ENCODE peak calls at places on chromosomes 16 and 17, in eight cellular contexts. One of them, this sample, is unnamed. For H3K9me3 and H3K4me1, the result is how much of the 10 kb centered on the place peaks cover.

GRCh38 chr16:89393731-89394406 is 96.5 kb downstream of the ANKRD11 start:
- DNase-seq in breast epithelium: no peak
- DNase-seq in heart left ventricle: peak
- DNase-seq in sigmoid colon: peak
- DNase-seq in left ventricle myocardium inferior: peak
- DNase-seq in hepatocyte: no peak
- DNase-seq in kidney: peak
- DNase-seq in effector memory CD4-positive, alpha-beta T cell: no peak
- DNase-seq in this sample: no peak

GRCh38 chr16:57377080-57377841 is 5.0 kb downstream of the CX3CL1 start:
- DNase-seq in breast epithelium: peak
- DNase-seq in heart left ventricle: no peak
- DNase-seq in sigmoid colon: no peak
- DNase-seq in left ventricle myocardium inferior: no peak
- DNase-seq in hepatocyte: peak
- DNase-seq in kidney: no peak
- DNase-seq in effector memory CD4-positive, alpha-beta T cell: no peak
- DNase-seq in this sample: no peak

GRCh38 chr16:75416904-75417565 is 16.3 kb downstream of the CFDP1 start:
- DNase-seq in breast epithelium: no peak
- DNase-seq in heart left ventricle: no peak
- DNase-seq in sigmoid colon: no peak
- DNase-seq in left ventricle myocardium inferior: no peak
- DNase-seq in hepatocyte: no peak
- DNase-seq in kidney: no peak
- DNase-seq in effector memory CD4-positive, alpha-beta T cell: no peak
- DNase-seq in this sample: no peak

GRCh38 chr17:49589556-49589885 is 13.8 kb downstream of the NXPH3 start:
- DNase-seq in breast epithelium: peak
- DNase-seq in heart left ventricle: no peak
- DNase-seq in sigmoid colon: peak
- DNase-seq in left ventricle myocardium inferior: no peak
- DNase-seq in hepatocyte: no peak
- DNase-seq in kidney: no peak
- DNase-seq in effector memory CD4-positive, alpha-beta T cell: no peak
- DNase-seq in this sample: no peak

GRCh38 chr16:65793781-65794180 is 572.7 kb upstream of the CDH5 start:
- DNase-seq in breast epithelium: no peak
- DNase-seq in heart left ventricle: no peak
- DNase-seq in sigmoid colon: no peak
- DNase-seq in left ventricle myocardium inferior: no peak
- DNase-seq in hepatocyte: no peak
- DNase-seq in kidney: no peak
- DNase-seq in effector memory CD4-positive, alpha-beta T cell: no peak
- DNase-seq in this sample: no peak

GRCh38 chr16:74035816-74036215 is 260.8 kb upstream of the PSMD7 start:
- DNase-seq in breast epithelium: no peak
- DNase-seq in heart left ventricle: no peak
- DNase-seq in sigmoid colon: no peak
- DNase-seq in left ventricle myocardium inferior: no peak
- DNase-seq in hepatocyte: peak
- DNase-seq in kidney: no peak
- DNase-seq in effector memory CD4-positive, alpha-beta T cell: no peak
- DNase-seq in this sample: no peak

GRCh38 chr17:8123695-8124349 is at the start of gene HES7:
- DNase-seq in breast epithelium: no peak
- DNase-seq in heart left ventricle: no peak
- DNase-seq in sigmoid colon: peak
- DNase-seq in left ventricle myocardium inferior: no peak
- DNase-seq in hepatocyte: peak
- DNase-seq in kidney: peak
- DNase-seq in effector memory CD4-positive, alpha-beta T cell: no peak
- DNase-seq in this sample: no peak

GRCh38 chr16:85428168-85428898 is 184.8 kb upstream of the GSE1 start:
- DNase-seq in breast epithelium: no peak
- DNase-seq in heart left ventricle: peak
- DNase-seq in sigmoid colon: peak
- DNase-seq in left ventricle myocardium inferior: peak
- DNase-seq in hepatocyte: no peak
- DNase-seq in kidney: peak
- DNase-seq in effector memory CD4-positive, alpha-beta T cell: no peak
- DNase-seq in this sample: peak

GRCh38 chr16:54072237-54072636 is 214.3 kb downstream of the IRX3 start:
- DNase-seq in breast epithelium: no peak
- DNase-seq in heart left ventricle: no peak
- DNase-seq in sigmoid colon: no peak
- DNase-seq in left ventricle myocardium inferior: no peak
- DNase-seq in hepatocyte: no peak
- DNase-seq in kidney: no peak
- DNase-seq in effector memory CD4-positive, alpha-beta T cell: no peak
- DNase-seq in this sample: no peak

GRCh38 chr17:69047368-69048263 is 13.1 kb downstream of the ABCA9 start:
- DNase-seq in breast epithelium: no peak
- DNase-seq in heart left ventricle: peak
- DNase-seq in sigmoid colon: peak
- DNase-seq in left ventricle myocardium inferior: peak
- DNase-seq in hepatocyte: peak
- DNase-seq in kidney: peak
- DNase-seq in effector memory CD4-positive, alpha-beta T cell: no peak
- DNase-seq in this sample: peak

GRCh38 chr17:1343554-1343953 is 56.5 kb downstream of the YWHAE start:
- DNase-seq in breast epithelium: no peak
- DNase-seq in heart left ventricle: no peak
- DNase-seq in sigmoid colon: no peak
- DNase-seq in left ventricle myocardium inferior: no peak
- DNase-seq in hepatocyte: no peak
- DNase-seq in kidney: no peak
- DNase-seq in effector memory CD4-positive, alpha-beta T cell: no peak
- DNase-seq in this sample: no peak

GRCh38 chr17:66260688-66261087 is 31.5 kb upstream of the APOH start:
- DNase-seq in breast epithelium: no peak
- DNase-seq in heart left ventricle: no peak
- DNase-seq in sigmoid colon: no peak
- DNase-seq in left ventricle myocardium inferior: no peak
- DNase-seq in hepatocyte: no peak
- DNase-seq in kidney: no peak
- DNase-seq in effector memory CD4-positive, alpha-beta T cell: no peak
- DNase-seq in this sample: no peak

GRCh38 chr16:9362050-9362449 is 270.6 kb downstream of the HAPSTR1 start:
- DNase-seq in breast epithelium: no peak
- DNase-seq in heart left ventricle: no peak
- DNase-seq in sigmoid colon: no peak
- DNase-seq in left ventricle myocardium inferior: no peak
- DNase-seq in hepatocyte: no peak
- DNase-seq in kidney: no peak
- DNase-seq in effector memory CD4-positive, alpha-beta T cell: no peak
- DNase-seq in this sample: no peak

GRCh38 chr17:77489898-77490265 is 349.1 kb downstream of the SEC14L1 start:
- DNase-seq in breast epithelium: no peak
- DNase-seq in heart left ventricle: peak
- DNase-seq in sigmoid colon: peak
- DNase-seq in left ventricle myocardium inferior: peak
- DNase-seq in hepatocyte: no peak
- DNase-seq in kidney: peak
- DNase-seq in effector memory CD4-positive, alpha-beta T cell: no peak
- DNase-seq in this sample: peak

GRCh38 chr16:86509759-86510464 is 415 bp upstream of the FOXF1 start:
- DNase-seq in breast epithelium: no peak
- DNase-seq in heart left ventricle: no peak
- DNase-seq in sigmoid colon: peak
- DNase-seq in left ventricle myocardium inferior: peak
- DNase-seq in hepatocyte: peak
- DNase-seq in kidney: peak
- DNase-seq in effector memory CD4-positive, alpha-beta T cell: no peak
- DNase-seq in this sample: no peak

GRCh38 chr16:80449332-80449731 is 91.5 kb upstream of the DYNLRB2 start:
- DNase-seq in breast epithelium: no peak
- DNase-seq in heart left ventricle: no peak
- DNase-seq in sigmoid colon: no peak
- DNase-seq in left ventricle myocardium inferior: no peak
- DNase-seq in hepatocyte: no peak
- DNase-seq in kidney: no peak
- DNase-seq in effector memory CD4-positive, alpha-beta T cell: no peak
- DNase-seq in this sample: no peak

GRCh38 chr17:10875984-10876555 is 38.2 kb upstream of the PIRT start:
- DNase-seq in breast epithelium: no peak
- DNase-seq in heart left ventricle: no peak
- DNase-seq in sigmoid colon: no peak
- DNase-seq in left ventricle myocardium inferior: no peak
- DNase-seq in hepatocyte: peak
- DNase-seq in kidney: peak
- DNase-seq in effector memory CD4-positive, alpha-beta T cell: no peak
- DNase-seq in this sample: peak

GRCh38 chr17:27568216-27568615 is 62.8 kb upstream of the LGALS9 start:
- DNase-seq in breast epithelium: no peak
- DNase-seq in heart left ventricle: no peak
- DNase-seq in sigmoid colon: no peak
- DNase-seq in left ventricle myocardium inferior: no peak
- DNase-seq in hepatocyte: no peak
- DNase-seq in kidney: peak
- DNase-seq in effector memory CD4-positive, alpha-beta T cell: no peak
- DNase-seq in this sample: no peak
- H3K9me3 ChIP-seq in breast epithelium: under half
- H3K9me3 ChIP-seq in heart left ventricle: under half
- H3K9me3 ChIP-seq in sigmoid colon: under half
- H3K9me3 ChIP-seq in left ventricle myocardium inferior: under half
- H3K9me3 ChIP-seq in hepatocyte: under half
- H3K9me3 ChIP-seq in kidney: under half
- H3K9me3 ChIP-seq in effector memory CD4-positive, alpha-beta T cell: under half
- H3K9me3 ChIP-seq in this sample: under half

DNA sequence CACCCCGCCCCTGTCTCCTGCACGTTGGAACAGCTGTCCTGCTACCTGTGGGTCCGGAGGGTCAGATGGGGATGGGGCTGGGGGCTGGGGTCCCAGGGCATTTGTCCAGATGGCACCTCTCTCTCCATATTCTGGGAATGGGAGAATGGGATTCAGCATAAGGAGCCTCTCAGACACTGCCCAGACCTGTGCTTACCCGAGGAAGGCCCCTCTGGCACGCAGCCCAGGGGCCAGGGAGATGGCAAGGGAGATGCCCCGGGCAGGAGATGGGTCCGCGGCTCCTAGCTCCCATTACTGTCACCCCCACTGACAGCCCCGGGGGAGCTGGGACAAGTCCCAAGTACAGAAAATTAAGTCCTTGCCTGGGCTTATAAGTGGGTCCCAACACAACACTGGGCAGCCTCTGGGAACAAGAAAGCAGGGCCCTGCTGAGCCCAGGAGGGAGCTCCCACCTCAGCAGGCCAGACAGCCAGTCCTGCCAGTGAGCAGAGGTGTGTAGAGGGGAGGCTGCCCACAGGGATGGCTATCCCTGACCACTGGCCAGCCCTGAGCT is 1.8 kb downstream of the VASN start:
- DNase-seq in breast epithelium: no peak
- DNase-seq in heart left ventricle: no peak
- DNase-seq in sigmoid colon: no peak
- DNase-seq in left ventricle myocardium inferior: peak
- DNase-seq in hepatocyte: no peak
- DNase-seq in kidney: no peak
- DNase-seq in effector memory CD4-positive, alpha-beta T cell: no peak
- DNase-seq in this sample: no peak
- H3K4me3 ChIP-seq in breast epithelium: peak
- H3K4me3 ChIP-seq in heart left ventricle: peak
- H3K4me3 ChIP-seq in sigmoid colon: no peak
- H3K4me3 ChIP-seq in left ventricle myocardium inferior: peak
- H3K4me3 ChIP-seq in hepatocyte: peak
- H3K4me3 ChIP-seq in kidney: peak
- H3K4me3 ChIP-seq in effector memory CD4-positive, alpha-beta T cell: no peak
- H3K4me3 ChIP-seq in this sample: peak

GRCh38 chr16:65745-66144 is 6.7 kb downstream of the RHBDF1 start:
- DNase-seq in breast epithelium: peak
- DNase-seq in heart left ventricle: peak
- DNase-seq in sigmoid colon: peak
- DNase-seq in left ventricle myocardium inferior: peak
- DNase-seq in hepatocyte: peak
- DNase-seq in kidney: peak
- DNase-seq in effector memory CD4-positive, alpha-beta T cell: peak
- DNase-seq in this sample: peak
- H3K4me1 ChIP-seq in breast epithelium: under half
- H3K4me1 ChIP-seq in heart left ventricle: under half
- H3K4me1 ChIP-seq in sigmoid colon: under half
- H3K4me1 ChIP-seq in left ventricle myocardium inferior: half or more
- H3K4me1 ChIP-seq in hepatocyte: under half
- H3K4me1 ChIP-seq in kidney: under half
- H3K4me1 ChIP-seq in effector memory CD4-positive, alpha-beta T cell: under half
- H3K4me1 ChIP-seq in this sample: under half

GRCh38 chr16:3408561-3409197 is 7.7 kb downstream of the ZNF174 start:
- DNase-seq in breast epithelium: no peak
- DNase-seq in heart left ventricle: no peak
- DNase-seq in sigmoid colon: no peak
- DNase-seq in left ventricle myocardium inferior: no peak
- DNase-seq in hepatocyte: no peak
- DNase-seq in kidney: no peak
- DNase-seq in effector memory CD4-positive, alpha-beta T cell: no peak
- DNase-seq in this sample: no peak

GRCh38 chr16:3413730-3414379 is 12.8 kb downstream of the ZNF174 start:
- DNase-seq in breast epithelium: no peak
- DNase-seq in heart left ventricle: no peak
- DNase-seq in sigmoid colon: no peak
- DNase-seq in left ventricle myocardium inferior: no peak
- DNase-seq in hepatocyte: no peak
- DNase-seq in kidney: no peak
- DNase-seq in effector memory CD4-positive, alpha-beta T cell: no peak
- DNase-seq in this sample: no peak
- H3K9me3 ChIP-seq in breast epithelium: half or more
- H3K9me3 ChIP-seq in heart left ventricle: half or more
- H3K9me3 ChIP-seq in sigmoid colon: under half
- H3K9me3 ChIP-seq in left ventricle myocardium inferior: half or more
- H3K9me3 ChIP-seq in hepatocyte: under half
- H3K9me3 ChIP-seq in kidney: under half
- H3K9me3 ChIP-seq in effector memory CD4-positive, alpha-beta T cell: under half
- H3K9me3 ChIP-seq in this sample: under half

GRCh38 chr17:61416540-61417363 is 17.1 kb downstream of the TBX2 start:
- DNase-seq in breast epithelium: peak
- DNase-seq in heart left ventricle: peak
- DNase-seq in sigmoid colon: peak
- DNase-seq in left ventricle myocardium inferior: peak
- DNase-seq in hepatocyte: peak
- DNase-seq in kidney: peak
- DNase-seq in effector memory CD4-positive, alpha-beta T cell: no peak
- DNase-seq in this sample: peak
- H3K4me3 ChIP-seq in breast epithelium: peak
- H3K4me3 ChIP-seq in heart left ventricle: peak
- H3K4me3 ChIP-seq in sigmoid colon: no peak
- H3K4me3 ChIP-seq in left ventricle myocardium inferior: peak
- H3K4me3 ChIP-seq in hepatocyte: no peak
- H3K4me3 ChIP-seq in kidney: no peak
- H3K4me3 ChIP-seq in effector memory CD4-positive, alpha-beta T cell: no peak
- H3K4me3 ChIP-seq in this sample: no peak

GRCh38 chr16:50615891-50616290 is 65.2 kb downstream of the SNX20 start:
- DNase-seq in breast epithelium: no peak
- DNase-seq in heart left ventricle: no peak
- DNase-seq in sigmoid colon: no peak
- DNase-seq in left ventricle myocardium inferior: no peak
- DNase-seq in hepatocyte: no peak
- DNase-seq in kidney: no peak
- DNase-seq in effector memory CD4-positive, alpha-beta T cell: no peak
- DNase-seq in this sample: peak
- H3K4me1 ChIP-seq in breast epithelium: under half
- H3K4me1 ChIP-seq in heart left ventricle: under half
- H3K4me1 ChIP-seq in sigmoid colon: under half
- H3K4me1 ChIP-seq in left ventricle myocardium inferior: under half
- H3K4me1 ChIP-seq in hepatocyte: half or more
- H3K4me1 ChIP-seq in kidney: under half
- H3K4me1 ChIP-seq in effector memory CD4-positive, alpha-beta T cell: under half
- H3K4me1 ChIP-seq in this sample: under half

This sample was measured in right cardiac atrium.